ENCODE peak calls at places on chromosomes 7 and 10, in four cellular contexts. Z is left cardiac atrium; P is endothelial cell; G is CD4-positive, CD25-positive, alpha-beta regulatory T cell. V is an unnamed sample.
A peak's percentile ranks its signal among the peaks of the same experiment; 100 is the strongest.

GRCh38 chr7:46389131-46389530 is 468.1 kb upstream of the IGFBP3 start:
- DNase-seq in Z (no peak), P (no peak), G (no peak), V (no peak)

GRCh38 chr7:108094933-108095710 is 35.0 kb downstream of the LAMB4 start:
- DNase-seq in Z (peak; percentile 41), P (no peak), G (no peak), V (no peak)

GRCh38 chr10:51250278-51250914 is 176.1 kb downstream of the PRKG1 start:
- DNase-seq in Z (no peak), P (no peak), G (no peak), V (no peak)

GRCh38 chr7:99955247-99955646 is 20.6 kb downstream of the AZGP1 start:
- DNase-seq in Z (no peak), P (no peak), G (no peak), V (no peak)

GRCh38 chr10:42952931-42953683 is 123.8 kb upstream of the RET start:
- DNase-seq in Z (no peak), P (peak; percentile 2), G (no peak), V (no peak)

GRCh38 chr7:150340875-150341262 is 560 bp downstream of the RARRES2 start:
- DNase-seq in Z (no peak), P (no peak), G (no peak), V (no peak)

GRCh38 chr7:7617550-7617949 is 23.0 kb upstream of the UMAD1 start:
- DNase-seq in Z (no peak), P (no peak), G (no peak), V (no peak)

GRCh38 chr7:90661290-90662151 is 65.4 kb downstream of the CDK14 start:
- DNase-seq in Z (no peak), P (no peak), G (no peak), V (no peak)

GRCh38 chr10:103512591-103513382 is 19.3 kb downstream of the NEURL1 start:
- DNase-seq in Z (no peak), P (no peak), G (no peak), V (no peak)

GRCh38 chr10:97726636-97727178 is 10.2 kb upstream of the ZFYVE27 start:
- DNase-seq in Z (no peak), P (no peak), G (peak; percentile 16), V (no peak)

GRCh38 chr7:51306761-51307160 is 9.8 kb downstream of the COBL start:
- DNase-seq in Z (no peak), P (no peak), G (no peak), V (no peak)

GRCh38 chr10:33291053-33291592 is 43.3 kb downstream of the NRP1 start:
- DNase-seq in Z (no peak), P (no peak), G (no peak), V (no peak)

GRCh38 chr10:895324-895723 is 36.2 kb downstream of the LARP4B start:
- DNase-seq in Z (no peak), P (no peak), G (no peak), V (no peak)